ENCODE peak calls at places on chromosomes 12 and 14, in four cellular contexts. One of them, this sample, is unnamed.

GRCh38 chr14:99036594-99037293 is 235.3 kb downstream of the BCL11B start:
- DNase-seq in body of pancreas: no peak
- DNase-seq in GM23248: no peak
- DNase-seq in right cardiac atrium: peak; percentile 71
- DNase-seq in this sample: no peak

GRCh38 chr14:104560586-104560945 is 19.0 kb upstream of the C14orf180 start:
- DNase-seq in body of pancreas: no peak
- DNase-seq in GM23248: no peak
- DNase-seq in right cardiac atrium: no peak
- DNase-seq in this sample: no peak

GRCh38 chr12:20188930-20189653 is 179.2 kb upstream of the PDE3A start:
- DNase-seq in body of pancreas: no peak
- DNase-seq in GM23248: no peak
- DNase-seq in right cardiac atrium: no peak
- DNase-seq in this sample: no peak

GRCh38 chr12:116406529-116406928 is 129.0 kb upstream of the MED13L start:
- DNase-seq in body of pancreas: peak; percentile 61
- DNase-seq in GM23248: peak; percentile 93
- DNase-seq in right cardiac atrium: peak; percentile 95
- DNase-seq in this sample: no peak

GRCh38 chr14:60002819-60003492 is 83.0 kb downstream of the LRRC9 start:
- DNase-seq in body of pancreas: peak; percentile 88
- DNase-seq in GM23248: no peak
- DNase-seq in right cardiac atrium: peak; percentile 88
- DNase-seq in this sample: no peak

GRCh38 chr12:27800819-27801218 is 20.8 kb upstream of the MANSC4 start:
- DNase-seq in body of pancreas: no peak
- DNase-seq in GM23248: no peak
- DNase-seq in right cardiac atrium: no peak
- DNase-seq in this sample: no peak

GRCh38 chr12:25502071-25502555 is 51.0 kb downstream of the LMNTD1 start:
- DNase-seq in body of pancreas: no peak
- DNase-seq in GM23248: no peak
- DNase-seq in right cardiac atrium: no peak
- DNase-seq in this sample: no peak

GRCh38 chr14:68675233-68675577 is 117.7 kb downstream of the ZFP36L1 start:
- DNase-seq in body of pancreas: no peak
- DNase-seq in GM23248: peak; percentile 64
- DNase-seq in right cardiac atrium: no peak
- DNase-seq in this sample: no peak

GRCh38 chr14:77979666-77980351 is 179.9 kb downstream of the ADCK1 start:
- DNase-seq in body of pancreas: no peak
- DNase-seq in GM23248: no peak
- DNase-seq in right cardiac atrium: no peak
- DNase-seq in this sample: no peak

GRCh38 chr12:47776471-47777143 is 3.6 kb downstream of the SLC48A1 start:
- DNase-seq in body of pancreas: no peak
- DNase-seq in GM23248: peak; percentile 72
- DNase-seq in right cardiac atrium: no peak
- DNase-seq in this sample: no peak

GRCh38 chr14:72666610-72667009 is 227.3 kb downstream of the DPF3 start:
- DNase-seq in body of pancreas: no peak
- DNase-seq in GM23248: peak; percentile 81
- DNase-seq in right cardiac atrium: no peak
- DNase-seq in this sample: no peak

GRCh38 chr14:77023001-77023996 is 5.2 kb downstream of the IRF2BPL start:
- DNase-seq in body of pancreas: peak; percentile 83
- DNase-seq in GM23248: peak; percentile 67
- DNase-seq in right cardiac atrium: peak; percentile 62
- DNase-seq in this sample: no peak

GRCh38 chr12:109738878-109739665 is 25.4 kb downstream of the FAM222A start:
- DNase-seq in body of pancreas: peak; percentile 3
- DNase-seq in GM23248: peak; percentile 43
- DNase-seq in right cardiac atrium: peak; percentile 18
- DNase-seq in this sample: no peak

GRCh38 chr14:44995196-44995595 is 33.2 kb downstream of the TOGARAM1 start:
- DNase-seq in body of pancreas: no peak
- DNase-seq in GM23248: no peak
- DNase-seq in right cardiac atrium: no peak
- DNase-seq in this sample: no peak

GRCh38 chr14:61178226-61179060 is 102.7 kb downstream of the TMEM30B start:
- DNase-seq in body of pancreas: no peak
- DNase-seq in GM23248: peak; percentile 92
- DNase-seq in right cardiac atrium: no peak
- DNase-seq in this sample: no peak

GRCh38 chr14:69715725-69716482 is 51.0 kb upstream of the SRSF5 start:
- DNase-seq in body of pancreas: peak; percentile 53
- DNase-seq in GM23248: peak; percentile 76
- DNase-seq in right cardiac atrium: peak; percentile 78
- DNase-seq in this sample: no peak

GRCh38 chr12:48296586-48297396 is 53.9 kb downstream of the ZNF641 start:
- DNase-seq in body of pancreas: peak; percentile 92
- DNase-seq in GM23248: peak; percentile 82
- DNase-seq in right cardiac atrium: peak; percentile 87
- DNase-seq in this sample: peak; percentile 46

GRCh38 chr12:120801146-120801545 is 75.5 kb downstream of the ACADS start:
- DNase-seq in body of pancreas: no peak
- DNase-seq in GM23248: no peak
- DNase-seq in right cardiac atrium: no peak
- DNase-seq in this sample: no peak

GRCh38 chr14:32374155-32374554 is 45.1 kb downstream of the AKAP6 start:
- DNase-seq in body of pancreas: no peak
- DNase-seq in GM23248: peak; percentile 88
- DNase-seq in right cardiac atrium: no peak
- DNase-seq in this sample: no peak

GRCh38 chr12:114858388-114859146 is 174.6 kb upstream of the TBX3 start:
- DNase-seq in body of pancreas: no peak
- DNase-seq in GM23248: no peak
- DNase-seq in right cardiac atrium: no peak
- DNase-seq in this sample: no peak

GRCh38 chr14:70887207-70888150 is 19.8 kb upstream of the PCNX1 start:
- DNase-seq in body of pancreas: no peak
- DNase-seq in GM23248: peak; percentile 79
- DNase-seq in right cardiac atrium: no peak
- DNase-seq in this sample: no peak

GRCh38 chr14:32417956-32418552 is 89.0 kb downstream of the AKAP6 start:
- DNase-seq in body of pancreas: peak; percentile 23
- DNase-seq in GM23248: peak; percentile 64
- DNase-seq in right cardiac atrium: peak; percentile 36
- DNase-seq in this sample: no peak

GRCh38 chr14:105377555-105378182 is 20.7 kb upstream of the TEX22 start:
- DNase-seq in body of pancreas: no peak
- DNase-seq in GM23248: no peak
- DNase-seq in right cardiac atrium: peak; percentile 44
- DNase-seq in this sample: no peak

GRCh38 chr14:33016611-33017010 is 77.9 kb downstream of the NPAS3 start:
- DNase-seq in body of pancreas: no peak
- DNase-seq in GM23248: peak; percentile 7
- DNase-seq in right cardiac atrium: no peak
- DNase-seq in this sample: no peak

GRCh38 chr12:45216983-45217485 is 1.1 kb downstream of the ANO6 start:
- DNase-seq in body of pancreas: no peak
- DNase-seq in GM23248: peak; percentile 47
- DNase-seq in right cardiac atrium: no peak
- DNase-seq in this sample: no peak

GRCh38 chr14:53533384-53533975 is 380.4 kb upstream of the DDHD1 start:
- DNase-seq in body of pancreas: no peak
- DNase-seq in GM23248: no peak
- DNase-seq in right cardiac atrium: no peak
- DNase-seq in this sample: no peak
- H3K27ac ChIP-seq in body of pancreas: no peak overlapping the region
- H3K27ac ChIP-seq in GM23248: no peak overlapping the region
- H3K27ac ChIP-seq in right cardiac atrium: no peak overlapping the region
- H3K27ac ChIP-seq in this sample: no peak overlapping the region

GRCh38 chr14:91872517-91873470 is 5.5 kb upstream of the TC2N start:
- DNase-seq in body of pancreas: peak; percentile 95
- DNase-seq in GM23248: peak; percentile 49
- DNase-seq in right cardiac atrium: peak; percentile 85
- DNase-seq in this sample: peak; percentile 76
- H3K4me3 ChIP-seq in body of pancreas: no peak overlapping the region
- H3K4me3 ChIP-seq in GM23248: no peak overlapping the region
- H3K4me3 ChIP-seq in right cardiac atrium: no peak overlapping the region
- H3K4me3 ChIP-seq in this sample: peak overlapping the region; percentile 56

DNA sequence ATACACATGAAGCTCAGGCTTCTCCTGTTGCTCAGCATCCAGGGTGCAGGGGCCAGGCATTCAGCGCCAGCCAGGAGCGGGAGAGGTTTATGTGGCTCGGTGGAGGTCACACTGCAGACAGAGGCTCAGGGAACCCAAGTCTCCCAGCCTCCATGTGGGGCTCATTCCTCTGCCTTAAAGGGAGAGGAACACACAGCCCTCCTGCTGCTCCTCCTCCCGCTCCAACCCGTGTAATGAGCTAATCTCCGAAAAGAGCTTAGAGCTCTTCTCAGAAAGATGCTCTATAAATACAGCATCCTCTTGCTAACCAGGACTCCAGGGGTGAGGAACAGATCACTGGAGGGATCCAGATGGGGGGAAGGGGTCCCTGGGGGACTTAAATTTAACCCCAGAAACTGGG is 28.1 kb downstream of the FGF6 start:
- DNase-seq in body of pancreas: no peak
- DNase-seq in GM23248: no peak
- DNase-seq in right cardiac atrium: no peak
- DNase-seq in this sample: no peak
- H3K27me3 ChIP-seq in body of pancreas: peaks cover 3% of the 10 kb centered on the region
- H3K27me3 ChIP-seq in GM23248: peaks cover 66% of the 10 kb centered on the region
- H3K27me3 ChIP-seq in right cardiac atrium: no peaks in the 10 kb centered on the region
- H3K27me3 ChIP-seq in this sample: no peaks in the 10 kb centered on the region

DNA sequence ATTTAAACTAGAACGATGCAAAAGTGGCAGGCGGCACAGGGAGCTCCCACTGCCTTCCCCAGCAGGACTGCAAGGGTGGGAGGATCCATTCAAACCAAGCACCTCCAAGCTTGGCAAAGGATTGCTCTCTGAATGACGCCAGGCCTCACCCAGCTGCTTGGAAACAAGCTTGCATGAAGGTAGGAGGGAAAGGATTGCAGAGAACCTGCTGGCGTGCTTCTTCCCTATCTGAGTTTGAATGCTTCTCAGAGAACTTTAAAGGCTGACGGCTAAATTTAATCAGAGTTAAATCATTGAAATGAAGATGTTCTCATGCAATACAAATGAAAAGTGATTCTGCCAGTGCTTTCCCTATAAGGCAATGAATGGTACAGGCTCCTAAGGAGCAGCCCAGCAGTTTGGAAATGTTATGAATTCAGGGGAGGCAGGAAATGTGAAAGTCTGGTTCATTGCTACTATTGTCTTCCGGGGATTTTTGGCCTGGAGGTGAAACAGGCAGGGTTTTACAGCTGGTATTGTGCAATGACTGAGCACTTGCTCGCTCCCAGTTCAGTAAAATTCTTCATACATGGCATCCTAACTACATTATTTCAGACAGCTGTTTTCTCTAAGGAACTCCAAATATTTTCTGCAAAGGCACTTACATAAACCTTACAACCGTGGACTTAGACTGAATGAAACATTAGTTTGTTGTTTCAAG is 31.9 kb upstream of the DUSP6 start:
- DNase-seq in body of pancreas: peak; percentile 56
- DNase-seq in GM23248: peak; percentile 91
- DNase-seq in right cardiac atrium: no peak
- DNase-seq in this sample: no peak
- H3K27ac ChIP-seq in body of pancreas: peak overlapping the region; percentile 62
- H3K27ac ChIP-seq in GM23248: peak overlapping the region; percentile 56
- H3K27ac ChIP-seq in right cardiac atrium: peak overlapping the region; percentile 72
- H3K27ac ChIP-seq in this sample: no peak overlapping the region

DNA sequence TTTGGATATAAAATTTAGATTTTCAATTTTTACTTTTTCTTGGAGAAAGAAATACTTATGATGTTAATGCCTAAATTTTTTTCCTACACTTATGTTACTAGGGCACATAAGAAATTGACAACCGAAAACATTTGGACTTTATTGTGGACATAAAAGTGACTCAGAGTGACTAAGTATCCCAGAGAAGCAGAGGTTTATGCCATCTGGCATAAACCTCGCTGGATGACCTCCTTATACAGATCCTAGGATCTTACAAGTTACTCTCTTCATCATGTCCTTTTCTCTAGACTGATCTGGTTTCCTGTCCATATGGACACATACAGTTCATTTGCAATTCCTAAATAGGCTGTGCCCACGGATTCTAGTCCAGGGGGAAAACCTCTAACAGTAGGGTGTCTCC is 89.8 kb downstream of the RERG start:
- DNase-seq in body of pancreas: no peak
- DNase-seq in GM23248: peak; percentile 80
- DNase-seq in right cardiac atrium: no peak
- DNase-seq in this sample: no peak
- H3K4me3 ChIP-seq in body of pancreas: no peak overlapping the region
- H3K4me3 ChIP-seq in GM23248: no peak overlapping the region
- H3K4me3 ChIP-seq in right cardiac atrium: no peak overlapping the region
- H3K4me3 ChIP-seq in this sample: no peak overlapping the region

DNA sequence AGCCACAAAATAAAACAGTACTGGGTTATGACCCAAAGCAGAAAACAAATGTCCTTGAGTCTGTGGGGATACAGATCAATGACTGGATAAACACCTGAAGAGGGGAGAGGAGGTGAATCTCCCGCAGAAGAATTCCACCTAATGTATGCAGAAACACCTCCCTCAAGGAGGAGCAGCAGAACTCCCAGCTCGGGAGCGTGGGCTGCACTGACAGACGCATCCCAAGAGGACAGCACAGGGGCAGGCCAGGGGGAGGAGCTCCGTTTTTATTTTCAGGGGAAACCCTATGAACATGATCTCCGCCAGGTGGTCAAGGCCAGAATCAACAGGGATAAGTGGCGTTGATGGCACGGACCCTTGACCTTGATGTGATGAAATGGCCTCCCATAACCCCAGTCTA is 41.8 kb upstream of the PPP2R5C start:
- DNase-seq in body of pancreas: no peak
- DNase-seq in GM23248: no peak
- DNase-seq in right cardiac atrium: peak; percentile 66
- DNase-seq in this sample: no peak
- H3K27me3 ChIP-seq in body of pancreas: no peaks in the 10 kb centered on the region
- H3K27me3 ChIP-seq in GM23248: no peaks in the 10 kb centered on the region
- H3K27me3 ChIP-seq in right cardiac atrium: no peaks in the 10 kb centered on the region
- H3K27me3 ChIP-seq in this sample: no peaks in the 10 kb centered on the region

DNA sequence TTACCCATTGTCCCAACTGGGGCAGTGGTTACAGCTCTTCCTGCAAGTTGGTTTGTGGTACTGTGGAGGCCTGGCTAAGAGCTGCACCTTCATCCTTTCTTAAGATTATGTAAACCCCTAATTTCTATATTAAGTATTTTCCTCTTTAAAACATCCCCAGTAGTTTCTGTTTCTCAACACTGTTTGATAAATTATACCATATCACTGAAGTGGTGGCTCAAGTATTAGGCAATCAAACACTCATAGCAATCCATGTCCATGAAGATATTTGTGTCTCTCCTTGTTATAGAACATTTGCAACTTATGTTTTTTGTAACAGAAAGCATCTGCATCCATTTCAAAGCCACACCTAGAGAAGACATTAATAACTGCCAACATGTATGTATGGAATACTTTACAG is 31.8 kb downstream of the ATXN3 start:
- DNase-seq in body of pancreas: no peak
- DNase-seq in GM23248: no peak
- DNase-seq in right cardiac atrium: no peak
- DNase-seq in this sample: no peak
- H3K27ac ChIP-seq in body of pancreas: no peak overlapping the region
- H3K27ac ChIP-seq in GM23248: no peak overlapping the region
- H3K27ac ChIP-seq in right cardiac atrium: no peak overlapping the region
- H3K27ac ChIP-seq in this sample: no peak overlapping the region

This sample was measured in naive thymus-derived CD4-positive, alpha-beta T cell.